ENCODE peak calls at places on chromosomes 5 and 9, in eight cellular contexts. H is colonic mucosa, B is heart left ventricle, X is neural progenitor cell, U is SK-N-SH, M is HepG2, Q is mesendoderm, C is psoas muscle. O is an unnamed sample. For H3K36me3, the result is how much of the 10 kb centered on the place peaks cover.

GRCh38 chr5:1547236-1547635 is 23.5 kb upstream of the LPCAT1 start:
- DNase-seq in B (peak), H (no peak), X (no peak), C (no peak), Q (no peak), M (no peak), U (no peak), O (no peak)

GRCh38 chr5:172455511-172456061 is 1.3 kb upstream of the SH3PXD2B start:
- DNase-seq in B (no peak), U (no peak), C (no peak), Q (peak), M (no peak), X (peak), H (peak), O (no peak)

GRCh38 chr5:664994-665360 is 28.2 kb downstream of the TPPP start:
- DNase-seq in M (no peak), Q (no peak), X (no peak), B (no peak), H (no peak), C (peak), U (no peak), O (no peak)

GRCh38 chr5:176812269-176813259 is 2.2 kb downstream of the UNC5A start:
- DNase-seq in C (no peak), U (peak), B (no peak), H (no peak), X (peak), Q (peak), M (peak), O (peak)

GRCh38 chr9:133474215-133474614 is 4.7 kb downstream of the SLC2A6 start:
- DNase-seq in H (no peak), U (no peak), C (no peak), Q (no peak), M (no peak), B (no peak), X (no peak), O (no peak)

GRCh38 chr5:87722286-87722685 is 309.6 kb upstream of the CCNH start:
- DNase-seq in U (no peak), X (no peak), C (no peak), H (no peak), B (no peak), M (no peak), Q (no peak), O (no peak)

GRCh38 chr9:121568101-121568460 is 68.4 kb upstream of the GGTA1 start:
- DNase-seq in Q (no peak), M (no peak), H (no peak), C (no peak), U (no peak), X (no peak), B (peak), O (peak)

GRCh38 chr5:2317540-2317939 is 433.9 kb downstream of the IRX2 start:
- DNase-seq in M (no peak), U (no peak), C (no peak), Q (no peak), B (no peak), H (peak), X (no peak), O (no peak)

GRCh38 chr5:175696855-175697198 is 39.0 kb downstream of the HRH2 start:
- DNase-seq in U (no peak), X (no peak), B (no peak), H (no peak), M (no peak), Q (no peak), C (no peak), O (no peak)

GRCh38 chr5:77133061-77133758 is 46.1 kb upstream of the ZBED3 start:
- DNase-seq in X (no peak), H (peak), Q (no peak), U (no peak), M (peak), C (peak), B (peak), O (no peak)

GRCh38 chr5:141650851-141651727 is at the start of gene FCHSD1:
- DNase-seq in B (peak), Q (peak), U (peak), X (peak), H (peak), C (peak), M (peak), O (peak)

GRCh38 chr5:4720831-4721230 is 419.3 kb upstream of the ADAMTS16 start:
- DNase-seq in Q (peak), U (no peak), X (no peak), C (no peak), H (no peak), M (no peak), B (no peak), O (no peak)

GRCh38 chr5:111120911-111121310 is 28.8 kb downstream of the WDR36 start:
- DNase-seq in H (no peak), M (no peak), U (no peak), Q (no peak), C (no peak), B (no peak), X (no peak), O (no peak)
- H3K36me3 ChIP-seq in H (under half), M (under half), U (half or more), Q (under half), C (half or more), B (half or more), X (under half), O (under half)

DNA sequence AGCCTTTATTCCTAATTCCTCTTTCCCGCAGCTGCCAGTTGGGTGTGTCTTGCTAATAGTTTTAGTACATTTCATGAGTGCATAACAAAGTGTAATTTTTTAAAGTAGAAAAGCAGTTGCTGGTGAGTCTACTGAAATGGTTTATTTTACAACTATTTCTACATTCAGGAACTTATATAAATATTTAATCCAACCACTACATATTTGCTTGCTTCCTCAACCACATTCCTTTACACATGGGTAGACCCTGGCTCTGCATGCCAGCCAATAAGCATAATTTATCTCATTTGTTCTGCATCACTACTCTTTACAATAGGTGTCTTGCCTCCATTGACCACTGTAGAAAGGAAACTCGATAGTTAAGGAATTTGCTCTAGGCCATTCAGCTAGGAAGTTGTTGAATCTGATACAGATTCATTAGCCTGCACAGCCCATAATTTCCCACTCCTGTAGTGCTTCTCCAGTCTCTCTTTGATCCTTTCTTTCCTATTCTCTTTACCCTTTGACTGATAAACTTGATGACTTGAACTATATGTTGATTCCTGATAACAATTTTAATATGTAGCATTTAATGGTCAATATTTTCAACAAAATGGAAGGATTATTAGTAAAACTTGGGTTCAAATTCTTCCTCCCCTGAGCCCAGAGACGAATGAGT is 342.5 kb upstream of the ACTBL2 start:
- DNase-seq in X (peak), C (no peak), B (no peak), Q (peak), H (no peak), U (no peak), M (no peak), O (no peak)
- H3K4me3 ChIP-seq in X (no peak), C (no peak), B (no peak), Q (no peak), H (no peak), U (no peak), M (no peak), O (no peak)

GRCh38 chr9:36590246-36590645 is 17.6 kb downstream of the MELK start:
- DNase-seq in X (no peak), M (no peak), Q (no peak), H (no peak), U (no peak), C (no peak), B (no peak), O (no peak)

DNA sequence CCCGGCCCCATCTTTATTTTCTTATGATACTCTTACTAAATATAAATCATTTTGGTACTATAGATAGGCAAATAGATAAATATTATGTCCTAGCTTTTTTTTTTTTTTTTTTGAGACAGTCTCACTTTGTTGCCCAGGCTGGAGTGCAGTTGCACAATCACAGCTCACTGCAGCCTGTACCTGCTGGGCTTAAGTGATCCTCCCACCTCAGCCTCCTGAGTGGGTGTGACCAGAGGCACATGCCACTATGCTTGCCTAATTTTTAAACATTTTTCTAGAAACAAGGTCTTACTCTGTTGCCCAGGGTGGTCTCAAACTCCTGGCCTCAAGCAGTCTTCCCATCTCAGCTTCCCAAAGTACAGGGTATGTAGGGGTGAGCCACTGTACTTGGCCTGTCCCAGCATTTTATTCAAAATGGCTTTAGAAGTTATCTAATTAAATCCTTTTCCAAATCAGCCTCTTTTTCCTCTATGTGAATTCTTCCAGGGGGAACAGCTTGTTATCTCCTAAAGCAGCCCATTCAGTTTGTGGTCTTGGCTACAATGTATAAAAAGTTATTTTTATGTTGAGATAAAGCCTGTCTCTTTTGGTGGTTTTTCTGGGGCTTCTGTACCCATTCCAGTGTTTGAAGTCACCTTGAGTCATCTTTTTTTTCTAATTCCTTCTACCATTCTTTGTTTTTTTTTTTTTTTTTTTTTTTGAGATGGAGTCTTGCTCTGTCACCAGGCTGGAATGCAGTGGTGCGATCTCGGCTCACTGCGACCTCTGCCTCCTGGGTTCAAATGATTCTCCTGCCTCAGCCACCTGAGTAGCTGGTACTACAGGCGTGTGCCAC is 12.1 kb downstream of the MELK start:
- DNase-seq in U (no peak), H (no peak), X (no peak), B (no peak), Q (peak), C (no peak), M (no peak), O (no peak)
- H3K36me3 ChIP-seq in U (under half), H (under half), X (under half), B (under half), Q (under half), C (under half), M (under half), O (under half)

GRCh38 chr5:56282951-56283350 is 49.8 kb upstream of the ANKRD55 start:
- DNase-seq in H (no peak), U (no peak), B (no peak), M (no peak), X (no peak), C (no peak), Q (no peak), O (no peak)

GRCh38 chr5:56289602-56289987 is 56.5 kb upstream of the ANKRD55 start:
- DNase-seq in B (no peak), H (no peak), U (no peak), C (no peak), X (no peak), M (no peak), Q (no peak), O (no peak)

GRCh38 chr5:56288880-56289601 is 55.9 kb upstream of the ANKRD55 start:
- DNase-seq in Q (no peak), M (no peak), H (no peak), C (no peak), B (no peak), U (no peak), X (no peak), O (peak)

GRCh38 chr5:56282241-56282640 is 49.1 kb upstream of the ANKRD55 start:
- DNase-seq in H (no peak), B (no peak), M (no peak), U (no peak), Q (no peak), X (no peak), C (no peak), O (no peak)

DNA sequence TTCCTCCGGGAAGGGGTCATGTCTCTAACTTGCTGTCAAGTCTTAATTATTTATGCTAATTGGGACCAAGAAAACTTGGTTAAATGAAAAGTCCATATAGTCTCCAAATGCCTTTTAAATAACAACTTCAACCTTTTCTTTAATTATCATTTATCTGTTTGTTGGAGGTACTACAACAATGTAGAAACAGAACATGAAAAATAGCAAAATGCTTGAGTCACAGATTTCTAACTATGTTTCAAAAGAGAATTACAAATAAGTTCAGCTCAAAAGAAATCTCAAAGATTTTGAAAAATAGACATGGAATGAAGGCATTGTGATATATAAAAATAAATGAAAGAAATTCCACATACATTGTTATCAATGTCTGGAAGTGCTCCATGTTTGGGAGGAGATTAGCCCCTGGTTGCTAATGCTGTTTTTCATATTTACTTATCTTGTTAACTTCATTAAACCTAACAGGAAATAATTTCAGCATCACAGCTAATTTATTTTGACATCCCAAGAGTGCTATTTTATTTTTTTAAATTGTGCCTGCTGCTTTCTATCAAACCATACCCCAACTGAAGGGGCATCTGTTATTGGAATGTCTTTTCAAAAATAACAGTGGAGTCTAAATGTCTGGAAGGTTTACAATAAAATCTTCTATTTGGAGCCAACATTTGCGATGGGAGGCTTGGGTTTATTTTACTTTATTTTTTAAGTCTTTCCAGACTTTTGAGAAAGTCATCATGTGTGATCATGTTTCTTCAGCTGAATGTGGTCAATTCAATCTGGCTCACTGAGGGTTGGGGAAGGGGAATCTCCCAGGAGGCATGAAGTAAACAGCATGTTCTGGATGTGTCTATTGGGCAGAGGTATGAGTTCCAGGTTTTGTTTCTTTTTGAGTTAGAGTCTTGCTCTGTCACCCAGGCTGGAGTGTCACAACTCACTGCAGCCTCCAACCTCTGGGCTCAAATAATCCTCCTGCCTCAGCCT is 53.2 kb upstream of the ANKRD55 start:
- DNase-seq in B (no peak), H (no peak), X (no peak), U (peak), M (no peak), C (no peak), Q (no peak), O (no peak)
- H3K4me3 ChIP-seq in B (no peak), H (no peak), X (no peak), U (no peak), M (no peak), C (no peak), Q (no peak), O (no peak)